ENCODE peak calls at places on chromosome 13, in seven cellular contexts. One of them, this sample, is unnamed.
A peak's percentile ranks its signal among the peaks of the same experiment; 100 is the strongest.

GRCh38 chr13:77180011-77180410 is 146.9 kb downstream of the MYCBP2 start:
- DNase-seq in body of pancreas: no peak
- DNase-seq in stomach: no peak
- DNase-seq in heart left ventricle: no peak
- DNase-seq in testis: no peak
- DNase-seq in prostate gland: no peak
- DNase-seq in HCT116: no peak
- DNase-seq in this sample: no peak

GRCh38 chr13:40236566-40237168 is 429.8 kb downstream of the FOXO1 start:
- DNase-seq in body of pancreas: peak; percentile 28
- DNase-seq in stomach: no peak
- DNase-seq in testis: peak; percentile 79
- DNase-seq in HCT116: no peak
- DNase-seq in heart left ventricle: no peak
- DNase-seq in prostate gland: peak; percentile 28
- DNase-seq in this sample: peak; percentile 95

GRCh38 chr13:77749481-77749880 is 52.0 kb downstream of the SLAIN1 start:
- DNase-seq in body of pancreas: no peak
- DNase-seq in testis: no peak
- DNase-seq in heart left ventricle: no peak
- DNase-seq in stomach: no peak
- DNase-seq in HCT116: no peak
- DNase-seq in prostate gland: no peak
- DNase-seq in this sample: no peak

GRCh38 chr13:110726726-110727125 is 13.2 kb downstream of the ING1 start:
- DNase-seq in HCT116: no peak
- DNase-seq in body of pancreas: no peak
- DNase-seq in stomach: no peak
- DNase-seq in prostate gland: no peak
- DNase-seq in heart left ventricle: no peak
- DNase-seq in testis: no peak
- DNase-seq in this sample: no peak

GRCh38 chr13:28355046-28355821 is 139.7 kb downstream of the FLT1 start:
- DNase-seq in HCT116: no peak
- DNase-seq in body of pancreas: no peak
- DNase-seq in heart left ventricle: no peak
- DNase-seq in prostate gland: no peak
- DNase-seq in testis: peak; percentile 43
- DNase-seq in stomach: no peak
- DNase-seq in this sample: no peak

GRCh38 chr13:96816261-96816660 is 178.0 kb downstream of the OXGR1 start:
- DNase-seq in testis: peak; percentile 34
- DNase-seq in HCT116: no peak
- DNase-seq in prostate gland: no peak
- DNase-seq in body of pancreas: no peak
- DNase-seq in heart left ventricle: no peak
- DNase-seq in stomach: no peak
- DNase-seq in this sample: peak; percentile 67

GRCh38 chr13:19959141-19959830 is 759 bp downstream of the ZMYM2 start:
- DNase-seq in heart left ventricle: peak; percentile 63
- DNase-seq in stomach: peak; percentile 51
- DNase-seq in body of pancreas: peak; percentile 54
- DNase-seq in HCT116: peak; percentile 8
- DNase-seq in prostate gland: peak; percentile 44
- DNase-seq in testis: peak; percentile 62
- DNase-seq in this sample: peak; percentile 42

GRCh38 chr13:85508683-85509329 is 290.4 kb downstream of the SLITRK6 start:
- DNase-seq in HCT116: no peak
- DNase-seq in body of pancreas: peak; percentile 16
- DNase-seq in testis: no peak
- DNase-seq in stomach: no peak
- DNase-seq in heart left ventricle: no peak
- DNase-seq in prostate gland: no peak
- DNase-seq in this sample: no peak

GRCh38 chr13:66348745-66349720 is 881.1 kb downstream of the PCDH9 start:
- DNase-seq in stomach: no peak
- DNase-seq in HCT116: no peak
- DNase-seq in heart left ventricle: peak; percentile 23
- DNase-seq in body of pancreas: peak; percentile 20
- DNase-seq in prostate gland: no peak
- DNase-seq in testis: no peak
- DNase-seq in this sample: no peak

GRCh38 chr13:94630858-94631257 is 29.2 kb downstream of the GPR180 start:
- DNase-seq in heart left ventricle: no peak
- DNase-seq in HCT116: no peak
- DNase-seq in testis: no peak
- DNase-seq in stomach: peak; percentile 75
- DNase-seq in prostate gland: no peak
- DNase-seq in body of pancreas: peak; percentile 54
- DNase-seq in this sample: no peak

GRCh38 chr13:46354143-46355087 is 32.6 kb downstream of the RUBCNL start:
- DNase-seq in HCT116: peak; percentile 48
- DNase-seq in testis: no peak
- DNase-seq in stomach: no peak
- DNase-seq in heart left ventricle: no peak
- DNase-seq in prostate gland: no peak
- DNase-seq in body of pancreas: no peak
- DNase-seq in this sample: no peak
- H3K4me3 ChIP-seq in HCT116: no peak overlapping the region
- H3K4me3 ChIP-seq in testis: no peak overlapping the region
- H3K4me3 ChIP-seq in stomach: no peak overlapping the region
- H3K4me3 ChIP-seq in heart left ventricle: no peak overlapping the region
- H3K4me3 ChIP-seq in prostate gland: no peak overlapping the region
- H3K4me3 ChIP-seq in body of pancreas: no peak overlapping the region
- H3K4me3 ChIP-seq in this sample: no peak overlapping the region

DNA sequence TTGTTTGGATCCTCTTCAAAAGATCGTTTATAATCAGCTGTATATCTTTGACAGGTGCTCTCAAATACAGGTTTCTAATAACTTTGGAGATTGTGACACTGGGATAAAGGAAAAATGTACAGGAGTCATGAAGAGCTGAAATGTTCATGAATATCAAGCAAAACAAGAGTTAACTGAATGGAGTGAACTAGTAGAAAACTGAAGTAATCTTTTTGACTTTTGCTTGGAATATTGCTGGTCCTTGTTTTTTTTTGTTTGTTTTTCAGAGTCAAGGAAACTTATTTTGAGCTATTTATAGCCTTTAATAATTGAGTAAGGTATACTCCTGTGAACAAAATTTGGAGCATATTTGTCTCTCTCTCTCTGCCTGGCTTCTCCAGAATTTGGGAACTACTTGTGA is 25.3 kb downstream of the MED4 start:
- DNase-seq in prostate gland: no peak
- DNase-seq in body of pancreas: no peak
- DNase-seq in testis: no peak
- DNase-seq in stomach: no peak
- DNase-seq in heart left ventricle: no peak
- DNase-seq in HCT116: no peak
- DNase-seq in this sample: no peak
- H3K9me3 ChIP-seq in prostate gland: no peaks in the 10 kb centered on the region
- H3K9me3 ChIP-seq in body of pancreas: peaks cover 3% of the 10 kb centered on the region
- H3K9me3 ChIP-seq in testis: no peaks in the 10 kb centered on the region
- H3K9me3 ChIP-seq in stomach: peaks cover 24% of the 10 kb centered on the region
- H3K9me3 ChIP-seq in heart left ventricle: peaks cover 50% of the 10 kb centered on the region
- H3K9me3 ChIP-seq in HCT116: peaks cover 18% of the 10 kb centered on the region
- H3K9me3 ChIP-seq in this sample: peaks cover 18% of the 10 kb centered on the region

GRCh38 chr13:33743438-33744368 is 74.2 kb upstream of the RFC3 start:
- DNase-seq in heart left ventricle: no peak
- DNase-seq in body of pancreas: no peak
- DNase-seq in stomach: no peak
- DNase-seq in testis: no peak
- DNase-seq in HCT116: no peak
- DNase-seq in prostate gland: no peak
- DNase-seq in this sample: no peak
- TF ChIP-seq POLR2A in heart left ventricle: no peak
- TF ChIP-seq POLR2A in body of pancreas: no peak
- TF ChIP-seq POLR2A in stomach: no peak
- TF ChIP-seq POLR2A in testis: no peak
- TF ChIP-seq POLR2A in HCT116: no peak
- TF ChIP-seq POLR2A in prostate gland: no peak
- TF ChIP-seq POLR2A in this sample: no peak

GRCh38 chr13:79780240-79780639 is 299.3 kb downstream of the NDFIP2 start:
- DNase-seq in stomach: no peak
- DNase-seq in body of pancreas: no peak
- DNase-seq in prostate gland: no peak
- DNase-seq in heart left ventricle: no peak
- DNase-seq in testis: no peak
- DNase-seq in HCT116: no peak
- DNase-seq in this sample: no peak
- H3K4me3 ChIP-seq in stomach: no peak overlapping the region
- H3K4me3 ChIP-seq in body of pancreas: no peak overlapping the region
- H3K4me3 ChIP-seq in prostate gland: no peak overlapping the region
- H3K4me3 ChIP-seq in heart left ventricle: no peak overlapping the region
- H3K4me3 ChIP-seq in testis: no peak overlapping the region
- H3K4me3 ChIP-seq in HCT116: no peak overlapping the region
- H3K4me3 ChIP-seq in this sample: no peak overlapping the region

DNA sequence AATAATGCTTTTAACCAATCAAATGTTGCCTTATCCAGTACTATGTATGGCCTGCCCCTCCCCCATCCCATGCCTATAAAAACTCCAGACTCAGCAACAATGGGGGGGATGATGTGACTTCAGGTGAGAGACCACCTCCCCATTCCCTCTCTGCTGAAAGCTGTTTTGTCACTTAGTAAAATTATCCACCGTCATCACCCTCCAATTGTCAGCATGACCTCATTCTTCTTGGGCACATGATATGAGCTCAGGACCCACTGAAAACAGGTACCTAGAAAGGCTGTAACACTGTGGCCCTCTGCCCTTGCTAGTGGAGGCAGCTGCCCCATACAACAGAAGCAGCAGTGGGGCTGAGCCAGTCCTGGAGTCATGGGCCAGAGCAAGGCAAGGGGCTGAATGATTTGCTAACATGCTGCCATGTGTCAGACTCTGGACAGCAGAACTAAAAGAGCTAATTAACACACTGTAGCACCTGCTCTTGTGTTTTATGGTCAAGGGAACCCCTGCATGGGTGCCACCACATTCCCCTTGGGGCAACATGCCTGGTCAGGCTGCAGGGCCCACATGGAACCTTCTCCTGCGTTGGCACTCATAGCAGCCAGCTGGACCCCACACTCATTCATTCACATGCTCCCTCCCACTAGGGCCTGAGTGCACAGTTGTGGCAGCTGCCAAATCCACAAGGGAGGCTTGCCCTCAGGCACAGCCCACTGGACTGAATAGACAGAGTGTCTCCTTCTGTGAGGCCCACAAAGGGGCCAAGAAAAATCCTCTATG is 722.2 kb upstream of the PCDH20 start:
- DNase-seq in heart left ventricle: no peak
- DNase-seq in testis: no peak
- DNase-seq in HCT116: no peak
- DNase-seq in stomach: no peak
- DNase-seq in prostate gland: no peak
- DNase-seq in body of pancreas: no peak
- DNase-seq in this sample: no peak
- H3K9me3 ChIP-seq in heart left ventricle: no peaks in the 10 kb centered on the region
- H3K9me3 ChIP-seq in testis: no peaks in the 10 kb centered on the region
- H3K9me3 ChIP-seq in HCT116: no peaks in the 10 kb centered on the region
- H3K9me3 ChIP-seq in stomach: peaks cover 10% of the 10 kb centered on the region
- H3K9me3 ChIP-seq in prostate gland: no peaks in the 10 kb centered on the region
- H3K9me3 ChIP-seq in body of pancreas: no peaks in the 10 kb centered on the region
- H3K9me3 ChIP-seq in this sample: no peaks in the 10 kb centered on the region

DNA sequence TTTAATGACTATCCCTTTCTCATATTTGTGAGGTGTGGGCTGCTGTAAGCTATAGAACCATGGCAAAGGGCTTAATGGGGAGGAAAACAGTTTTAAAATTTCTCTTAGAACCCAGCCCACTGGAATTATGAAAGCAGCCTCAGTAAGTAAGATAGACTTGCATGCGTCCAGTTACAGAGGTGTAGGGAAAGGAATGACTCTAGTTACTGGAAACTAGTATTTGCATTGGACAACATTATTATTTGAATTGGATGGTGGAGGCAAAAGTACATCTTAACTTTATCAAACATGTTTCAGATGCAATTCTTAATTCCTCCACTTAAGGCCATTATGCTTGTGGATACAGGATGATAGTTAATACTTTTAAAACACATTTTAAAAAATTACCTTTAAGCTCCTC is 292.9 kb downstream of the SPRY2 start:
- DNase-seq in body of pancreas: no peak
- DNase-seq in prostate gland: no peak
- DNase-seq in testis: no peak
- DNase-seq in stomach: no peak
- DNase-seq in HCT116: no peak
- DNase-seq in heart left ventricle: no peak
- DNase-seq in this sample: no peak
- TF ChIP-seq POLR2A in body of pancreas: no peak
- TF ChIP-seq POLR2A in prostate gland: no peak
- TF ChIP-seq POLR2A in testis: no peak
- TF ChIP-seq POLR2A in stomach: no peak
- TF ChIP-seq POLR2A in HCT116: no peak
- TF ChIP-seq POLR2A in heart left ventricle: no peak
- TF ChIP-seq POLR2A in this sample: no peak

This sample was measured in gastrocnemius medialis.